ENCODE peak calls at places on chromosome 21, in five cellular contexts. One of them, this sample, is unnamed.

GRCh38 chr21:40625991-40626390 is 221.0 kb downstream of the DSCAM start:
- DNase-seq in cardiac muscle cell: no peak
- DNase-seq in body of pancreas: no peak
- DNase-seq in A673: no peak
- DNase-seq in Panc1: no peak
- DNase-seq in this sample: no peak

GRCh38 chr21:25508364-25508763 is 98.9 kb downstream of the MRPL39 start:
- DNase-seq in cardiac muscle cell: no peak
- DNase-seq in body of pancreas: no peak
- DNase-seq in A673: no peak
- DNase-seq in Panc1: no peak
- DNase-seq in this sample: no peak

GRCh38 chr21:15631342-15631741 is 98.4 kb upstream of the USP25 start:
- DNase-seq in cardiac muscle cell: peak; percentile 66
- DNase-seq in body of pancreas: no peak
- DNase-seq in A673: no peak
- DNase-seq in Panc1: no peak
- DNase-seq in this sample: no peak

GRCh38 chr21:26391166-26391565 is 181.9 kb downstream of the CYYR1 start:
- DNase-seq in cardiac muscle cell: no peak
- DNase-seq in body of pancreas: no peak
- DNase-seq in A673: no peak
- DNase-seq in Panc1: peak; percentile 20
- DNase-seq in this sample: no peak

GRCh38 chr21:7951854-7952519 is 2569.4 kb upstream of the TPTE start:
- DNase-seq in cardiac muscle cell: no peak
- DNase-seq in body of pancreas: no peak
- DNase-seq in A673: no peak
- DNase-seq in Panc1: no peak
- DNase-seq in this sample: no peak

GRCh38 chr21:43669828-43670605 is 10.7 kb downstream of the RRP1B start:
- DNase-seq in cardiac muscle cell: no peak
- DNase-seq in body of pancreas: no peak
- DNase-seq in A673: no peak
- DNase-seq in Panc1: no peak
- DNase-seq in this sample: no peak

GRCh38 chr21:43827015-43827611 is 37.7 kb downstream of the RRP1 start:
- DNase-seq in cardiac muscle cell: peak; percentile 58
- DNase-seq in body of pancreas: no peak
- DNase-seq in A673: peak; percentile 73
- DNase-seq in Panc1: no peak
- DNase-seq in this sample: no peak

GRCh38 chr21:25370311-25370744 is 237.0 kb downstream of the MRPL39 start:
- DNase-seq in cardiac muscle cell: peak; percentile 83
- DNase-seq in body of pancreas: peak; percentile 61
- DNase-seq in A673: peak; percentile 25
- DNase-seq in Panc1: peak; percentile 57
- DNase-seq in this sample: no peak

GRCh38 chr21:36150192-36150711 is 6.4 kb upstream of the DOP1B start:
- DNase-seq in cardiac muscle cell: peak; percentile 71
- DNase-seq in body of pancreas: peak; percentile 57
- DNase-seq in A673: peak; percentile 45
- DNase-seq in Panc1: no peak
- DNase-seq in this sample: no peak

GRCh38 chr21:27429612-27430361 is 462.9 kb upstream of the ADAMTS5 start:
- DNase-seq in cardiac muscle cell: peak; percentile 46
- DNase-seq in body of pancreas: no peak
- DNase-seq in A673: no peak
- DNase-seq in Panc1: no peak
- DNase-seq in this sample: no peak

GRCh38 chr21:29538115-29538514 is 239.4 kb downstream of the BACH1 start:
- DNase-seq in cardiac muscle cell: peak; percentile 41
- DNase-seq in body of pancreas: no peak
- DNase-seq in A673: no peak
- DNase-seq in Panc1: no peak
- DNase-seq in this sample: no peak

GRCh38 chr21:36773111-36773510 is 74.2 kb downstream of the SIM2 start:
- DNase-seq in cardiac muscle cell: peak; percentile 87
- DNase-seq in body of pancreas: peak; percentile 95
- DNase-seq in A673: no peak
- DNase-seq in Panc1: no peak
- DNase-seq in this sample: no peak

GRCh38 chr21:24369751-24370150 is 1237.5 kb downstream of the MRPL39 start:
- DNase-seq in cardiac muscle cell: no peak
- DNase-seq in body of pancreas: no peak
- DNase-seq in A673: no peak
- DNase-seq in Panc1: no peak
- DNase-seq in this sample: no peak

GRCh38 chr21:37145635-37146111 is 72.6 kb downstream of the TTC3 start:
- DNase-seq in cardiac muscle cell: peak; percentile 18
- DNase-seq in body of pancreas: no peak
- DNase-seq in A673: peak; percentile 77
- DNase-seq in Panc1: no peak
- DNase-seq in this sample: no peak

GRCh38 chr21:27300770-27301169 is 333.9 kb upstream of the ADAMTS5 start:
- DNase-seq in cardiac muscle cell: no peak
- DNase-seq in body of pancreas: no peak
- DNase-seq in A673: no peak
- DNase-seq in Panc1: no peak
- DNase-seq in this sample: no peak

GRCh38 chr21:37592496-37592895 is 225.9 kb downstream of the DYRK1A start:
- DNase-seq in cardiac muscle cell: no peak
- DNase-seq in body of pancreas: no peak
- DNase-seq in A673: no peak
- DNase-seq in Panc1: no peak
- DNase-seq in this sample: no peak

GRCh38 chr21:26593800-26594199 is 20.7 kb upstream of the CYYR1 start:
- DNase-seq in cardiac muscle cell: no peak
- DNase-seq in body of pancreas: no peak
- DNase-seq in A673: no peak
- DNase-seq in Panc1: no peak
- DNase-seq in this sample: no peak

GRCh38 chr21:34526236-34526617 is 14.2 kb upstream of the KCNE1 start:
- DNase-seq in cardiac muscle cell: peak; percentile 56
- DNase-seq in body of pancreas: no peak
- DNase-seq in A673: peak; percentile 3
- DNase-seq in Panc1: no peak
- DNase-seq in this sample: no peak
- H3K27ac ChIP-seq in cardiac muscle cell: peak overlapping the region; percentile 95
- H3K27ac ChIP-seq in body of pancreas: peak overlapping the region; percentile 89
- H3K27ac ChIP-seq in A673: peak overlapping the region; percentile 67
- H3K27ac ChIP-seq in Panc1: peak overlapping the region; percentile 93
- H3K27ac ChIP-seq in this sample: peak overlapping the region; percentile 71

GRCh38 chr21:39430457-39430856 is 15.1 kb downstream of the LCA5L start:
- DNase-seq in cardiac muscle cell: no peak
- DNase-seq in body of pancreas: no peak
- DNase-seq in A673: no peak
- DNase-seq in Panc1: no peak
- DNase-seq in this sample: no peak
- H3K27ac ChIP-seq in cardiac muscle cell: peak overlapping the region; percentile 74
- H3K27ac ChIP-seq in body of pancreas: no peak overlapping the region
- H3K27ac ChIP-seq in A673: no peak overlapping the region
- H3K27ac ChIP-seq in Panc1: no peak overlapping the region
- H3K27ac ChIP-seq in this sample: no peak overlapping the region

GRCh38 chr21:39616373-39616772 is 3.6 kb downstream of the B3GALT5 start:
- DNase-seq in cardiac muscle cell: no peak
- DNase-seq in body of pancreas: no peak
- DNase-seq in A673: peak; percentile 33
- DNase-seq in Panc1: no peak
- DNase-seq in this sample: no peak
- H3K27ac ChIP-seq in cardiac muscle cell: no peak overlapping the region
- H3K27ac ChIP-seq in body of pancreas: no peak overlapping the region
- H3K27ac ChIP-seq in A673: no peak overlapping the region
- H3K27ac ChIP-seq in Panc1: no peak overlapping the region
- H3K27ac ChIP-seq in this sample: no peak overlapping the region

GRCh38 chr21:19724081-19724480 is 1274.1 kb upstream of the NCAM2 start:
- DNase-seq in cardiac muscle cell: no peak
- DNase-seq in body of pancreas: no peak
- DNase-seq in A673: no peak
- DNase-seq in Panc1: no peak
- DNase-seq in this sample: no peak
- H3K27ac ChIP-seq in cardiac muscle cell: no peak overlapping the region
- H3K27ac ChIP-seq in body of pancreas: no peak overlapping the region
- H3K27ac ChIP-seq in A673: no peak overlapping the region
- H3K27ac ChIP-seq in Panc1: no peak overlapping the region
- H3K27ac ChIP-seq in this sample: no peak overlapping the region

GRCh38 chr21:45837936-45838335 is 143.6 kb upstream of the COL6A1 start:
- DNase-seq in cardiac muscle cell: no peak
- DNase-seq in body of pancreas: no peak
- DNase-seq in A673: no peak
- DNase-seq in Panc1: no peak
- DNase-seq in this sample: no peak
- H3K27ac ChIP-seq in cardiac muscle cell: no peak overlapping the region
- H3K27ac ChIP-seq in body of pancreas: no peak overlapping the region
- H3K27ac ChIP-seq in A673: no peak overlapping the region
- H3K27ac ChIP-seq in Panc1: no peak overlapping the region
- H3K27ac ChIP-seq in this sample: no peak overlapping the region

DNA sequence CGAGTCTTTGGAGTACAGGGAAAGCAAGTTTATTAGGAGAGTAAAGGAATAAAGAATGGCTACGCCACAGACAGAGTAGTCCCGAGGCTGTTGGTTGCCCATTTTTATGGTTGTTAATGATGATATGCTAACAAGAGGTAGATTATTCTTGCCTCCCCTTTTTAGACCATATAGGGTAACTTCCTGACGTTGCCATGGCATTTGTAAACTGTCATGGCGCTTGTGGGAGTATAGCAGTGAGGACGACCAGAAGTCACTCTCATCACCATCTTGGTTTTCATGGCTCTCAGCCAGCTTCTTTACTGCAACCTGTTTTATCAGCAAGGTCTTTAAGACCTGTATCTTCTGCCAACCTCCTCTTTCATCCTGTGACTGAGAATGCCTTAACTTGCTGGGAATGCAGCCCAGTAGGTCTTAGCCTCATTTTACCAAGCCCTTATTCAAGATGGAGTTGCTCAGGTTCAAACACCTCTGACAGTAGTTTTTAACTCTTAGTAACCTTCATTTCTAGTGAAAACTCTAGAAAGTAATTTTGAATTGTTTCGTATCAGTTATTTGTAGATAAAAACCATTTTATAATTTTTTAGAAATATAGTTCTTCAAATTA is 26.2 kb downstream of the TCP10L start:
- DNase-seq in cardiac muscle cell: no peak
- DNase-seq in body of pancreas: no peak
- DNase-seq in A673: no peak
- DNase-seq in Panc1: no peak
- DNase-seq in this sample: no peak
- H3K27ac ChIP-seq in cardiac muscle cell: no peak overlapping the region
- H3K27ac ChIP-seq in body of pancreas: no peak overlapping the region
- H3K27ac ChIP-seq in A673: no peak overlapping the region
- H3K27ac ChIP-seq in Panc1: no peak overlapping the region
- H3K27ac ChIP-seq in this sample: no peak overlapping the region

GRCh38 chr21:41926807-41927171 is 27.0 kb downstream of the C2CD2 start:
- DNase-seq in cardiac muscle cell: no peak
- DNase-seq in body of pancreas: no peak
- DNase-seq in A673: no peak
- DNase-seq in Panc1: no peak
- DNase-seq in this sample: no peak
- H3K27ac ChIP-seq in cardiac muscle cell: no peak overlapping the region
- H3K27ac ChIP-seq in body of pancreas: peak overlapping the region; percentile 86
- H3K27ac ChIP-seq in A673: peak overlapping the region; percentile 40
- H3K27ac ChIP-seq in Panc1: peak overlapping the region; percentile 79
- H3K27ac ChIP-seq in this sample: peak overlapping the region; percentile 69